ENCODE peak calls at places on chromosome 7, in four cellular contexts. D is GM12865, F is activated T-helper 1 cell treated with Interleukin-2 at 50 U/mL for 16 hours, M is tibial nerve. E is an unnamed sample.

GRCh38 chr7:100444311-100445278 is 8.3 kb upstream of the PPP1R35 start:
- DNase-seq in F (no peak), M (no peak), D (peak; percentile 36), E (no peak)

GRCh38 chr7:6259257-6259656 is 13.2 kb downstream of the CYTH3 start:
- DNase-seq in M (no peak), F (no peak), D (no peak), E (no peak)

GRCh38 chr7:51045319-51046102 is 262.8 kb upstream of the GRB10 start:
- DNase-seq in M (no peak), D (no peak), F (no peak), E (no peak)

GRCh38 chr7:134618756-134619530 is 27.7 kb upstream of the BPGM start:
- DNase-seq in M (no peak), D (no peak), F (no peak), E (no peak)

GRCh38 chr7:106265133-106265532 is 19.6 kb downstream of the NAMPT start:
- DNase-seq in D (no peak), F (no peak), M (no peak), E (no peak)

GRCh38 chr7:87148332-87148955 is 3.8 kb upstream of the DMTF1 start:
- DNase-seq in F (no peak), M (no peak), D (peak; percentile 60), E (peak; percentile 21)

GRCh38 chr7:71633571-71634008 is 501.6 kb downstream of the GALNT17 start:
- DNase-seq in F (no peak), D (peak; percentile 11), M (no peak), E (no peak)

GRCh38 chr7:147199868-147200267 is 1083.3 kb downstream of the CNTNAP2 start:
- DNase-seq in M (no peak), D (no peak), F (no peak), E (no peak)

GRCh38 chr7:129958643-129959479 is 6.1 kb upstream of the UBE2H start:
- DNase-seq in F (no peak), M (no peak), D (no peak), E (no peak)

GRCh38 chr7:23011222-23011924 is 2.6 kb downstream of the HYCC1 start:
- DNase-seq in D (no peak), F (no peak), M (no peak), E (no peak)

GRCh38 chr7:103765891-103766290 is 223.6 kb downstream of the RELN start:
- DNase-seq in F (no peak), M (no peak), D (no peak), E (no peak)

E was measured in NCI-H1105.